ENCODE peak calls at places on chromosomes 12 and 14, in seven cellular contexts. X, V, L, E, Y, C and H are unnamed samples.

GRCh38 chr12:13307143-13307831 is 110.8 kb downstream of the EMP1 start:
- DNase-seq in X (no peak), V (no peak), L (no peak), E (no peak), Y (no peak), C (no peak), H (no peak)

GRCh38 chr12:10082057-10082874 is 16.5 kb downstream of the CLEC1A start:
- DNase-seq in X (no peak), V (no peak), L (no peak), E (no peak), Y (no peak), C (no peak), H (no peak)

GRCh38 chr12:12715128-12715458 is 2.1 kb upstream of the CDKN1B start:
- DNase-seq in X (no peak), V (no peak), L (no peak), E (no peak), Y (no peak), C (no peak), H (no peak)

GRCh38 chr14:51539571-51540037 is 112.1 kb upstream of the FRMD6 start:
- DNase-seq in X (no peak), V (no peak), L (no peak), E (no peak), Y (no peak), C (no peak), H (no peak)

GRCh38 chr12:68964013-68964412 is 31.0 kb upstream of the CPM start:
- DNase-seq in X (no peak), V (no peak), L (no peak), E (no peak), Y (no peak), C (no peak), H (no peak)

GRCh38 chr12:24991209-24992049 is 42.5 kb upstream of the BCAT1 start:
- DNase-seq in X (no peak), V (no peak), L (peak; percentile 39), E (no peak), Y (no peak), C (no peak), H (no peak)

GRCh38 chr12:16610006-16610520 is 4.1 kb upstream of the LMO3 start:
- DNase-seq in X (no peak), V (no peak), L (no peak), E (no peak), Y (no peak), C (no peak), H (no peak)

GRCh38 chr14:99544971-99545370 is 59.0 kb downstream of the CCDC85C start:
- DNase-seq in X (no peak), V (no peak), L (no peak), E (no peak), Y (no peak), C (no peak), H (no peak)

GRCh38 chr14:105144666-105145380 is 23.8 kb downstream of the JAG2 start:
- DNase-seq in X (no peak), V (no peak), L (no peak), E (no peak), Y (no peak), C (no peak), H (no peak)

GRCh38 chr12:101407054-101407437 is 526 bp downstream of the ARL1 start:
- DNase-seq in X (no peak), V (no peak), L (no peak), E (no peak), Y (no peak), C (no peak), H (no peak)

GRCh38 chr14:103547941-103548462 is 14.5 kb downstream of the BAG5 start:
- DNase-seq in X (no peak), V (no peak), L (no peak), E (no peak), Y (no peak), C (no peak), H (no peak)

GRCh38 chr12:88553941-88554658 is 26.2 kb downstream of the KITLG start:
- DNase-seq in X (no peak), V (no peak), L (peak; percentile 49), E (no peak), Y (no peak), C (no peak), H (no peak)

GRCh38 chr14:20179218-20179617 is 11.5 kb upstream of the OR11G2 start:
- DNase-seq in X (no peak), V (no peak), L (no peak), E (no peak), Y (no peak), C (no peak), H (no peak)

GRCh38 chr14:89926709-89927108 is 27.8 kb downstream of the EFCAB11 start:
- DNase-seq in X (no peak), V (no peak), L (no peak), E (no peak), Y (no peak), C (no peak), H (no peak)

GRCh38 chr14:100526632-100527031 is 60.6 kb downstream of the BEGAIN start:
- DNase-seq in X (no peak), V (no peak), L (no peak), E (no peak), Y (peak; percentile 23), C (no peak), H (peak; percentile 20)

GRCh38 chr12:115553622-115554021 is 723.9 kb downstream of the MED13L start:
- DNase-seq in X (no peak), V (no peak), L (no peak), E (no peak), Y (no peak), C (no peak), H (no peak)

GRCh38 chr12:91422107-91422506 is 239.5 kb upstream of the DCN start:
- DNase-seq in X (no peak), V (no peak), L (no peak), E (no peak), Y (no peak), C (no peak), H (peak; percentile 22)

GRCh38 chr14:103518416-103519042 is 4.1 kb downstream of the CKB start:
- DNase-seq in X (no peak), V (peak; percentile 64), L (no peak), E (peak; percentile 54), Y (peak; percentile 81), C (peak; percentile 79), H (peak; percentile 78)

GRCh38 chr12:52436000-52436827 is 2.0 kb upstream of the KRT75 start:
- DNase-seq in X (no peak), V (no peak), L (no peak), E (no peak), Y (no peak), C (no peak), H (no peak)

GRCh38 chr14:79320561-79320960 is 890.7 kb downstream of the DIO2 start:
- DNase-seq in X (no peak), V (no peak), L (no peak), E (no peak), Y (no peak), C (no peak), H (no peak)

GRCh38 chr12:46675736-46676135 is 150.1 kb downstream of the SLC38A4 start:
- DNase-seq in X (no peak), V (no peak), L (no peak), E (no peak), Y (no peak), C (no peak), H (no peak)

GRCh38 chr12:29081101-29081500 is 68.0 kb upstream of the FAR2 start:
- DNase-seq in X (no peak), V (no peak), L (no peak), E (no peak), Y (no peak), C (no peak), H (no peak)

GRCh38 chr14:105527381-105528196 is 1.2 kb downstream of the TMEM121 start:
- DNase-seq in X (no peak), V (no peak), L (no peak), E (no peak), Y (no peak), C (peak; percentile 70), H (no peak)

GRCh38 chr12:16165506-16165905 is 112.0 kb downstream of the SLC15A5 start:
- DNase-seq in X (no peak), V (no peak), L (peak; percentile 27), E (no peak), Y (peak; percentile 36), C (no peak), H (peak; percentile 45)

GRCh38 chr14:37586783-37587428 is 8.1 kb downstream of the FOXA1 start:
- DNase-seq in X (no peak), V (no peak), L (no peak), E (no peak), Y (no peak), C (no peak), H (no peak)
- H3K27ac ChIP-seq in X (no peak overlapping the region), V (no peak overlapping the region), L (no peak overlapping the region), E (no peak overlapping the region), Y (peak overlapping the region; percentile 95), C (no peak overlapping the region), H (peak overlapping the region; percentile 88)

DNA sequence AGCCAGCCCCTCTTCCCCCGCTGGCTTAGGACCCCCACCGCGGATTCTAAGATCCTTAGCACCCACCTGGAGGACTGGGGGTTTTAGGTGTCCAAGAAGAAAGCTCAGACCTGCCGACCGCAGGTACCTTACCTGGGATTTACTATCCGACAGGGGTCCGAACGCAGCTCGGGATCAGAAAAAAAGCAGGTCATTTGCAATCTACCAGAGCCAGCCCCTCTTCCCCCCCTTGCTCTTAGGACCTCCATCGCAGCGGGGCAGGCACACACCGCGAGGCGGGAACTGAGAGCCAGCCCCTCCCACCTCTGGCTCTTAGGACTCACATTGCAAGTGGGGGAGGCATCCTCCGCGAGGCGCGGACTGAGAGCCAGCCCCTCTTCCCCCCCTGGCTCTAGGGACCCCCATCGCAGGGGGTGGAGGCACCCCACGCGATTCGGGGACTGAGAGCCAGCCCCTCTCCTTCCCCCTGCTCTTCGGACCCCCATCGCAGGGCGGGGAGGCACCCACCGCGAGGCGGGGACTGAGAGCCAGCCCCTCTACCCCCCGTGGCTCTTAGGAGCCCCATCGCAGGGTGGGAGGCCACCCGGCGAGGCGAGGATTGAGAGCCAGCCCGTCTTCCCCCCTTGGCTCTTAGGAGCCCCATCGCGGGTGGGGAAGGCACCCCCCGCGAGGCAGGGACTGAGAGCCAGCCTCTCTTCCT is 45.3 kb downstream of the DDX11 start:
- DNase-seq in X (no peak), V (no peak), L (peak; percentile 12), E (no peak), Y (peak; percentile 45), C (no peak), H (no peak)
- H3K4me3 ChIP-seq in X (peak overlapping the region; percentile 73), V (peak overlapping the region; percentile 37), L (peak overlapping the region; percentile 37), E (peak overlapping the region; percentile 52), Y (peak overlapping the region; percentile 55), C (peak overlapping the region; percentile 71), H (peak overlapping the region; percentile 25)

GRCh38 chr14:74698894-74699293 is 14.0 kb downstream of the AREL1 start:
- DNase-seq in X (no peak), V (no peak), L (no peak), E (no peak), Y (no peak), C (no peak), H (no peak)
- TF ChIP-seq CTCF in X (no peak), V (no peak), L (no peak), E (no peak), Y (no peak), C (no peak), H (no peak)

DNA sequence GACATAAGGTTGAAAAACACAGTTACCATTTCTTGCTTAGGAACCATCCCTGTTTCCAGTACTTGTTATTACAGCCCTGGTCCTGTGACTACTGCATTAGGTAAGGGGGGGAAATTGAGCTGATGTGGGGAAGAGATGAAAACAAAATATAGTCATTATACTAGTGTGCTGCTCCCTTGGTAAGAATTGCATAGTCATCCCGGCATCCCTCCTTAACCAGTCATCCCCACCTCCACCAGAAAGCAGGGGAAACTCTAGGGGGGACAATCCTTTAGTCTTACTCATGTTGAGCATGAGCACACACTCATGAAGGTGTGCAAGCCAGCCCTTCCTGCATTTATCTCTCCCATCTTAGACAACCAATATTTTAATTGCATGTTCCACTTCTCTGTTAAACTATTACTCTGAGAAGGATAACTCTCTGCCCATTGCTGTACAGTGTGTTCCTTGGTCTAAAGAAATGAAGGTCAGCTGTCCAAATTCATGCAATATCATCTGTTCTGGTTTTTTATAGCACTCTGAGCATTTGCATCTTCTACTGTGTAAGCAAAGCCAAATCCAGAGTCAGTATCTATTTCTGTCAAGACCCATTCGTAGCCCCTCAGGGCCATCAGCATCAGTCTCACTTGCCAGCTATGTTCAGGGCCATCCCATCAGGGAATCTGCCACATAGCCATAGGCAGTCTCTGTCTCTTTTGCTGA is 46.8 kb downstream of the TMEM30B start:
- DNase-seq in X (no peak), V (no peak), L (no peak), E (no peak), Y (no peak), C (no peak), H (no peak)
- H3K27ac ChIP-seq in X (no peak overlapping the region), V (no peak overlapping the region), L (no peak overlapping the region), E (no peak overlapping the region), Y (no peak overlapping the region), C (no peak overlapping the region), H (no peak overlapping the region)